ENCODE peak calls at places on chromosomes 3 and 15, in seven cellular contexts. I is MM.1S, W is T follicular helper cell, G is PC-9, M is prostate gland, L is cardiac muscle cell, S is RPMI8226. A is an unnamed sample.

GRCh38 chr3:197674741-197675567 is 61.8 kb downstream of the RUBCN start:
- DNase-seq in L (no peak), W (no peak), G (no peak), I (no peak), M (no peak), S (no peak), A (no peak)

GRCh38 chr15:30872341-30872748 is 31.4 kb upstream of the FAN1 start:
- DNase-seq in G (no peak), I (no peak), W (no peak), L (no peak), M (no peak), S (no peak), A (no peak)

GRCh38 chr3:187223799-187224198 is 26.5 kb downstream of the RTP1 start:
- DNase-seq in M (no peak), G (peak; percentile 91), W (no peak), I (peak; percentile 78), L (no peak), S (peak; percentile 49), A (no peak)

GRCh38 chr15:65303687-65304392 is 637 bp upstream of the RNU5B-1 start:
- DNase-seq in S (peak; percentile 49), G (peak; percentile 63), I (no peak), L (peak; percentile 70), W (no peak), M (peak; percentile 78), A (peak; percentile 70)

GRCh38 chr15:90893175-90894090 is 9.1 kb downstream of the FES start:
- DNase-seq in W (no peak), S (no peak), I (no peak), G (no peak), M (no peak), L (no peak), A (no peak)

GRCh38 chr15:81504170-81504905 is 130.3 kb upstream of the TMC3 start:
- DNase-seq in I (no peak), M (no peak), W (no peak), G (no peak), S (no peak), L (peak; percentile 63), A (no peak)

GRCh38 chr3:182533394-182533793 is 259.9 kb upstream of the ATP11B start:
- DNase-seq in S (peak; percentile 45), I (no peak), L (no peak), G (no peak), M (no peak), W (no peak), A (no peak)

GRCh38 chr3:98884675-98885371 is 16.7 kb downstream of the DCBLD2 start:
- DNase-seq in M (no peak), G (no peak), W (no peak), S (no peak), I (no peak), L (peak; percentile 79), A (no peak)

GRCh38 chr3:98573231-98573728 is 20.1 kb downstream of the CPOX start:
- DNase-seq in W (no peak), G (no peak), I (no peak), S (peak; percentile 23), L (peak; percentile 56), M (no peak), A (no peak)

GRCh38 chr15:81000144-81000625 is 538 bp upstream of the TLNRD1 start:
- DNase-seq in G (no peak), W (no peak), M (no peak), L (peak; percentile 33), I (no peak), S (peak; percentile 39), A (no peak)

GRCh38 chr3:190053919-190054672 is 66.6 kb downstream of the P3H2 start:
- DNase-seq in M (no peak), L (peak; percentile 62), W (no peak), G (peak; percentile 78), S (no peak), I (no peak), A (no peak)

GRCh38 chr3:194198938-194199337 is 63.0 kb downstream of the HES1 start:
- DNase-seq in L (no peak), M (no peak), W (no peak), G (no peak), I (peak; percentile 33), S (peak; percentile 65), A (no peak)

GRCh38 chr15:57251941-57252340 is 124.4 kb upstream of the CGNL1 start:
- DNase-seq in W (no peak), M (no peak), S (no peak), L (peak; percentile 28), G (no peak), I (no peak), A (no peak)

GRCh38 chr3:150248865-150249360 is 159.2 kb upstream of the TSC22D2 start:
- DNase-seq in M (no peak), S (no peak), G (no peak), I (no peak), L (no peak), W (no peak), A (no peak)

GRCh38 chr3:195068045-195068444 is 202.9 kb downstream of the XXYLT1 start:
- DNase-seq in S (no peak), L (no peak), I (no peak), G (no peak), M (no peak), W (no peak), A (no peak)

GRCh38 chr3:31645233-31645632 is 112.5 kb downstream of the STT3B start:
- DNase-seq in S (no peak), M (no peak), G (no peak), L (no peak), I (no peak), W (no peak), A (no peak)

GRCh38 chr3:73602171-73602570 is 22.6 kb downstream of the PDZRN3 start:
- DNase-seq in M (no peak), L (peak; percentile 86), G (no peak), S (no peak), I (no peak), W (no peak), A (no peak)

GRCh38 chr3:45793482-45794176 is 2.7 kb downstream of the SLC6A20 start:
- DNase-seq in W (no peak), S (no peak), I (no peak), L (no peak), M (no peak), G (peak; percentile 64), A (peak; percentile 62)